ENCODE peak calls at places on chromosomes 12 and 14, in six cellular contexts. One of them, this sample, is unnamed.

GRCh38 chr14:61562321-61563161 is 132.8 kb upstream of the HIF1A start:
- DNase-seq in GM23338: no peak
- DNase-seq in PC-3: peak; percentile 100
- DNase-seq in neural progenitor cell: no peak
- DNase-seq in SK-N-SH: no peak
- DNase-seq in MM.1S: no peak
- DNase-seq in this sample: peak; percentile 100

GRCh38 chr14:44586910-44587309 is 79.8 kb upstream of the FSCB start:
- DNase-seq in GM23338: no peak
- DNase-seq in PC-3: no peak
- DNase-seq in neural progenitor cell: no peak
- DNase-seq in SK-N-SH: no peak
- DNase-seq in MM.1S: no peak
- DNase-seq in this sample: no peak

GRCh38 chr12:132505105-132505851 is 15.3 kb downstream of the FBRSL1 start:
- DNase-seq in GM23338: no peak
- DNase-seq in PC-3: no peak
- DNase-seq in neural progenitor cell: no peak
- DNase-seq in SK-N-SH: no peak
- DNase-seq in MM.1S: no peak
- DNase-seq in this sample: no peak

GRCh38 chr12:11321980-11322379 is 11.7 kb upstream of the PRB4 start:
- DNase-seq in GM23338: no peak
- DNase-seq in PC-3: peak; percentile 22
- DNase-seq in neural progenitor cell: no peak
- DNase-seq in SK-N-SH: no peak
- DNase-seq in MM.1S: no peak
- DNase-seq in this sample: peak; percentile 2

GRCh38 chr12:133135747-133136146 is 5.3 kb downstream of the ZNF10 start:
- DNase-seq in GM23338: no peak
- DNase-seq in PC-3: no peak
- DNase-seq in neural progenitor cell: no peak
- DNase-seq in SK-N-SH: no peak
- DNase-seq in MM.1S: no peak
- DNase-seq in this sample: no peak

GRCh38 chr12:117680311-117680710 is 288.5 kb downstream of the KSR2 start:
- DNase-seq in GM23338: no peak
- DNase-seq in PC-3: peak; percentile 43
- DNase-seq in neural progenitor cell: no peak
- DNase-seq in SK-N-SH: no peak
- DNase-seq in MM.1S: no peak
- DNase-seq in this sample: peak; percentile 66

GRCh38 chr14:68689426-68689825 is 103.4 kb downstream of the ZFP36L1 start:
- DNase-seq in GM23338: no peak
- DNase-seq in PC-3: no peak
- DNase-seq in neural progenitor cell: no peak
- DNase-seq in SK-N-SH: no peak
- DNase-seq in MM.1S: no peak
- DNase-seq in this sample: no peak

GRCh38 chr14:32081901-32082300 is 4.8 kb downstream of the ARHGAP5 start:
- DNase-seq in GM23338: peak; percentile 52
- DNase-seq in PC-3: no peak
- DNase-seq in neural progenitor cell: peak; percentile 55
- DNase-seq in SK-N-SH: no peak
- DNase-seq in MM.1S: no peak
- DNase-seq in this sample: no peak

GRCh38 chr12:13380297-13380696 is 183.8 kb downstream of the EMP1 start:
- DNase-seq in GM23338: no peak
- DNase-seq in PC-3: no peak
- DNase-seq in neural progenitor cell: no peak
- DNase-seq in SK-N-SH: no peak
- DNase-seq in MM.1S: no peak
- DNase-seq in this sample: no peak

GRCh38 chr12:5593056-5593455 is 161.1 kb downstream of the NTF3 start:
- DNase-seq in GM23338: no peak
- DNase-seq in PC-3: no peak
- DNase-seq in neural progenitor cell: no peak
- DNase-seq in SK-N-SH: no peak
- DNase-seq in MM.1S: no peak
- DNase-seq in this sample: no peak

GRCh38 chr12:116982721-116983502 is 72.2 kb downstream of the FBXW8 start:
- DNase-seq in GM23338: no peak
- DNase-seq in PC-3: no peak
- DNase-seq in neural progenitor cell: no peak
- DNase-seq in SK-N-SH: no peak
- DNase-seq in MM.1S: no peak
- DNase-seq in this sample: peak; percentile 93

GRCh38 chr12:75585309-75585708 is 73.9 kb upstream of the KRR1 start:
- DNase-seq in GM23338: no peak
- DNase-seq in PC-3: peak; percentile 76
- DNase-seq in neural progenitor cell: no peak
- DNase-seq in SK-N-SH: no peak
- DNase-seq in MM.1S: no peak
- DNase-seq in this sample: peak; percentile 86

GRCh38 chr12:65602579-65603295 is 221.5 kb upstream of the HMGA2 start:
- DNase-seq in GM23338: peak; percentile 89
- DNase-seq in PC-3: peak; percentile 93
- DNase-seq in neural progenitor cell: peak; percentile 80
- DNase-seq in SK-N-SH: peak; percentile 35
- DNase-seq in MM.1S: peak; percentile 19
- DNase-seq in this sample: peak; percentile 97

GRCh38 chr12:26469801-26470200 is 274.4 kb downstream of the SSPN start:
- DNase-seq in GM23338: no peak
- DNase-seq in PC-3: no peak
- DNase-seq in neural progenitor cell: no peak
- DNase-seq in SK-N-SH: no peak
- DNase-seq in MM.1S: no peak
- DNase-seq in this sample: peak; percentile 61

GRCh38 chr14:93103392-93104080 is 12.2 kb downstream of the ITPK1 start:
- DNase-seq in GM23338: no peak
- DNase-seq in PC-3: no peak
- DNase-seq in neural progenitor cell: no peak
- DNase-seq in SK-N-SH: peak; percentile 9
- DNase-seq in MM.1S: peak; percentile 74
- DNase-seq in this sample: peak; percentile 30

GRCh38 chr14:101276309-101277091 is 284.8 kb upstream of the DIO3 start:
- DNase-seq in GM23338: peak; percentile 24
- DNase-seq in PC-3: peak; percentile 92
- DNase-seq in neural progenitor cell: no peak
- DNase-seq in SK-N-SH: no peak
- DNase-seq in MM.1S: no peak
- DNase-seq in this sample: no peak

GRCh38 chr12:26052652-26053051 is 72.2 kb downstream of the BHLHE41 start:
- DNase-seq in GM23338: no peak
- DNase-seq in PC-3: peak; percentile 79
- DNase-seq in neural progenitor cell: no peak
- DNase-seq in SK-N-SH: no peak
- DNase-seq in MM.1S: no peak
- DNase-seq in this sample: no peak

GRCh38 chr12:5094550-5094949 is 50.9 kb downstream of the KCNA5 start:
- DNase-seq in GM23338: no peak
- DNase-seq in PC-3: no peak
- DNase-seq in neural progenitor cell: no peak
- DNase-seq in SK-N-SH: no peak
- DNase-seq in MM.1S: no peak
- DNase-seq in this sample: peak; percentile 28

GRCh38 chr14:90301580-90302181 is 30.1 kb downstream of the NRDE2 start:
- DNase-seq in GM23338: peak; percentile 33
- DNase-seq in PC-3: peak; percentile 60
- DNase-seq in neural progenitor cell: peak; percentile 15
- DNase-seq in SK-N-SH: peak; percentile 51
- DNase-seq in MM.1S: no peak
- DNase-seq in this sample: peak; percentile 66

GRCh38 chr14:90554341-90554740 is 157.5 kb downstream of the CALM1 start:
- DNase-seq in GM23338: no peak
- DNase-seq in PC-3: no peak
- DNase-seq in neural progenitor cell: no peak
- DNase-seq in SK-N-SH: no peak
- DNase-seq in MM.1S: no peak
- DNase-seq in this sample: no peak

GRCh38 chr12:116276433-116277216 is 868 bp downstream of the MED13L start:
- DNase-seq in GM23338: peak; percentile 66
- DNase-seq in PC-3: peak; percentile 68
- DNase-seq in neural progenitor cell: peak; percentile 89
- DNase-seq in SK-N-SH: peak; percentile 81
- DNase-seq in MM.1S: peak; percentile 44
- DNase-seq in this sample: peak; percentile 93

GRCh38 chr14:66998013-66998412 is 191.2 kb upstream of the GARIN2 start:
- DNase-seq in GM23338: no peak
- DNase-seq in PC-3: no peak
- DNase-seq in neural progenitor cell: no peak
- DNase-seq in SK-N-SH: no peak
- DNase-seq in MM.1S: no peak
- DNase-seq in this sample: no peak

GRCh38 chr14:89206426-89206825 is 210.6 kb downstream of the FOXN3 start:
- DNase-seq in GM23338: no peak
- DNase-seq in PC-3: no peak
- DNase-seq in neural progenitor cell: no peak
- DNase-seq in SK-N-SH: no peak
- DNase-seq in MM.1S: no peak
- DNase-seq in this sample: peak; percentile 74

GRCh38 chr12:121391619-121392324 is 8.1 kb upstream of the RNF34 start:
- DNase-seq in GM23338: no peak
- DNase-seq in PC-3: no peak
- DNase-seq in neural progenitor cell: no peak
- DNase-seq in SK-N-SH: peak; percentile 81
- DNase-seq in MM.1S: peak; percentile 76
- DNase-seq in this sample: peak; percentile 68

GRCh38 chr14:76763362-76764041 is 2.2 kb downstream of the VASH1 start:
- DNase-seq in GM23338: no peak
- DNase-seq in PC-3: no peak
- DNase-seq in neural progenitor cell: no peak
- DNase-seq in SK-N-SH: no peak
- DNase-seq in MM.1S: no peak
- DNase-seq in this sample: peak; percentile 36

GRCh38 chr12:95574030-95574429 is 22.8 kb upstream of the USP44 start:
- DNase-seq in GM23338: peak; percentile 85
- DNase-seq in PC-3: no peak
- DNase-seq in neural progenitor cell: peak; percentile 51
- DNase-seq in SK-N-SH: no peak
- DNase-seq in MM.1S: no peak
- DNase-seq in this sample: no peak

GRCh38 chr12:113891737-113892520 is 74.2 kb downstream of the RBM19 start:
- DNase-seq in GM23338: no peak
- DNase-seq in PC-3: no peak
- DNase-seq in neural progenitor cell: no peak
- DNase-seq in SK-N-SH: no peak
- DNase-seq in MM.1S: no peak
- DNase-seq in this sample: no peak

GRCh38 chr12:56028511-56029165 is 7.8 kb downstream of the IKZF4 start:
- DNase-seq in GM23338: no peak
- DNase-seq in PC-3: no peak
- DNase-seq in neural progenitor cell: no peak
- DNase-seq in SK-N-SH: no peak
- DNase-seq in MM.1S: no peak
- DNase-seq in this sample: peak; percentile 26

GRCh38 chr12:117481470-117481869 is 120.0 kb upstream of the NOS1 start:
- DNase-seq in GM23338: no peak
- DNase-seq in PC-3: peak; percentile 61
- DNase-seq in neural progenitor cell: no peak
- DNase-seq in SK-N-SH: no peak
- DNase-seq in MM.1S: no peak
- DNase-seq in this sample: peak; percentile 7

GRCh38 chr12:76558684-76559276 is 791 bp downstream of the OSBPL8 start:
- DNase-seq in GM23338: peak; percentile 60
- DNase-seq in PC-3: peak; percentile 50
- DNase-seq in neural progenitor cell: peak; percentile 64
- DNase-seq in SK-N-SH: peak; percentile 51
- DNase-seq in MM.1S: peak; percentile 77
- DNase-seq in this sample: peak; percentile 71

GRCh38 chr12:93624595-93625294 is 52.3 kb downstream of the SOCS2 start:
- DNase-seq in GM23338: no peak
- DNase-seq in PC-3: peak; percentile 95
- DNase-seq in neural progenitor cell: no peak
- DNase-seq in SK-N-SH: no peak
- DNase-seq in MM.1S: peak; percentile 41
- DNase-seq in this sample: peak; percentile 97

GRCh38 chr14:59244581-59244980 is 56.1 kb downstream of the DAAM1 start:
- DNase-seq in GM23338: no peak
- DNase-seq in PC-3: peak; percentile 99
- DNase-seq in neural progenitor cell: no peak
- DNase-seq in SK-N-SH: no peak
- DNase-seq in MM.1S: no peak
- DNase-seq in this sample: no peak

GRCh38 chr14:99257122-99257672 is 14.8 kb downstream of the BCL11B start:
- DNase-seq in GM23338: no peak
- DNase-seq in PC-3: no peak
- DNase-seq in neural progenitor cell: no peak
- DNase-seq in SK-N-SH: no peak
- DNase-seq in MM.1S: no peak
- DNase-seq in this sample: no peak

GRCh38 chr12:111028830-111029229 is 108.5 kb upstream of the MYL2 start:
- DNase-seq in GM23338: peak; percentile 46
- DNase-seq in PC-3: no peak
- DNase-seq in neural progenitor cell: no peak
- DNase-seq in SK-N-SH: no peak
- DNase-seq in MM.1S: no peak
- DNase-seq in this sample: no peak

GRCh38 chr14:78259831-78260230 is 89.7 kb downstream of the NRXN3 start:
- DNase-seq in GM23338: no peak
- DNase-seq in PC-3: no peak
- DNase-seq in neural progenitor cell: no peak
- DNase-seq in SK-N-SH: no peak
- DNase-seq in MM.1S: no peak
- DNase-seq in this sample: peak; percentile 9

GRCh38 chr12:52947738-52948423 is 1.0 kb upstream of the KRT18 start:
- DNase-seq in GM23338: peak; percentile 56
- DNase-seq in PC-3: no peak
- DNase-seq in neural progenitor cell: no peak
- DNase-seq in SK-N-SH: no peak
- DNase-seq in MM.1S: no peak
- DNase-seq in this sample: no peak
- H3F3A ChIP-seq in GM23338: peaks cover 47% of the 10 kb centered on the region
- H3F3A ChIP-seq in PC-3: peaks cover 8% of the 10 kb centered on the region
- H3F3A ChIP-seq in neural progenitor cell: peaks cover 52% of the 10 kb centered on the region
- H3F3A ChIP-seq in SK-N-SH: peaks cover 30% of the 10 kb centered on the region
- H3F3A ChIP-seq in MM.1S: no peaks in the 10 kb centered on the region
- H3F3A ChIP-seq in this sample: no peaks in the 10 kb centered on the region

GRCh38 chr12:109832534-109833306 is 478 bp downstream of the TRPV4 start:
- DNase-seq in GM23338: no peak
- DNase-seq in PC-3: no peak
- DNase-seq in neural progenitor cell: no peak
- DNase-seq in SK-N-SH: no peak
- DNase-seq in MM.1S: no peak
- DNase-seq in this sample: peak; percentile 33
- TF ChIP-seq EZH2phosphoT487 in GM23338: no peak
- TF ChIP-seq EZH2phosphoT487 in PC-3: no peak
- TF ChIP-seq EZH2phosphoT487 in neural progenitor cell: no peak
- TF ChIP-seq EZH2phosphoT487 in SK-N-SH: no peak
- TF ChIP-seq EZH2phosphoT487 in MM.1S: no peak
- TF ChIP-seq EZH2phosphoT487 in this sample: no peak

GRCh38 chr12:52713960-52714886 is 10.9 kb upstream of the KRT77 start:
- DNase-seq in GM23338: peak; percentile 69
- DNase-seq in PC-3: no peak
- DNase-seq in neural progenitor cell: peak; percentile 77
- DNase-seq in SK-N-SH: peak; percentile 67
- DNase-seq in MM.1S: no peak
- DNase-seq in this sample: peak; percentile 35
- H3K4me3 ChIP-seq in GM23338: peak overlapping the region; percentile 60
- H3K4me3 ChIP-seq in PC-3: no peak overlapping the region
- H3K4me3 ChIP-seq in neural progenitor cell: peak overlapping the region; percentile 53
- H3K4me3 ChIP-seq in SK-N-SH: no peak overlapping the region
- H3K4me3 ChIP-seq in MM.1S: no peak overlapping the region
- H3K4me3 ChIP-seq in this sample: no peak overlapping the region

GRCh38 chr12:49621651-49622500 is 1.5 kb upstream of the PRPF40B start:
- DNase-seq in GM23338: no peak
- DNase-seq in PC-3: no peak
- DNase-seq in neural progenitor cell: no peak
- DNase-seq in SK-N-SH: peak; percentile 47
- DNase-seq in MM.1S: no peak
- DNase-seq in this sample: peak; percentile 37
- H3F3A ChIP-seq in GM23338: peaks cover 12% of the 10 kb centered on the region
- H3F3A ChIP-seq in PC-3: peaks cover 6% of the 10 kb centered on the region
- H3F3A ChIP-seq in neural progenitor cell: peaks cover 42% of the 10 kb centered on the region
- H3F3A ChIP-seq in SK-N-SH: peaks cover 42% of the 10 kb centered on the region
- H3F3A ChIP-seq in MM.1S: peaks cover 25% of the 10 kb centered on the region
- H3F3A ChIP-seq in this sample: peaks cover 22% of the 10 kb centered on the region

This sample was measured in GM23248.